ENCODE peak calls at places on chromosome 1, in seven cellular contexts. One of them, this sample, is unnamed.
A peak's percentile ranks its signal among the peaks of the same experiment; 100 is the strongest.

GRCh38 chr1:147545133-147545532 is 3.8 kb downstream of the BCL9 start:
- DNase-seq in OCI-LY7: peak; percentile 90
- DNase-seq in fibroblast of mammary gland: peak; percentile 72
- DNase-seq in RWPE2: peak; percentile 82
- DNase-seq in esophagus muscularis mucosa: no peak
- DNase-seq in fibroblast of pulmonary artery: peak; percentile 33
- DNase-seq in bronchial epithelial cell: peak; percentile 99
- DNase-seq in this sample: peak; percentile 12

GRCh38 chr1:179080866-179081695 is 789 bp upstream of the TOR3A start:
- DNase-seq in bronchial epithelial cell: no peak
- DNase-seq in esophagus muscularis mucosa: no peak
- DNase-seq in RWPE2: no peak
- DNase-seq in fibroblast of pulmonary artery: no peak
- DNase-seq in fibroblast of mammary gland: no peak
- DNase-seq in OCI-LY7: peak; percentile 38
- DNase-seq in this sample: no peak

GRCh38 chr1:202034683-202035462 is 24.5 kb downstream of the ELF3 start:
- DNase-seq in OCI-LY7: no peak
- DNase-seq in bronchial epithelial cell: peak; percentile 97
- DNase-seq in fibroblast of pulmonary artery: peak; percentile 92
- DNase-seq in RWPE2: peak; percentile 92
- DNase-seq in fibroblast of mammary gland: peak; percentile 97
- DNase-seq in esophagus muscularis mucosa: no peak
- DNase-seq in this sample: peak; percentile 92

GRCh38 chr1:35243681-35244080 is 24.8 kb upstream of the ZMYM4 start:
- DNase-seq in esophagus muscularis mucosa: no peak
- DNase-seq in fibroblast of mammary gland: no peak
- DNase-seq in OCI-LY7: no peak
- DNase-seq in RWPE2: no peak
- DNase-seq in bronchial epithelial cell: peak; percentile 25
- DNase-seq in fibroblast of pulmonary artery: no peak
- DNase-seq in this sample: no peak

GRCh38 chr1:40133839-40134238 is 27.3 kb upstream of the RLF start:
- DNase-seq in bronchial epithelial cell: no peak
- DNase-seq in OCI-LY7: no peak
- DNase-seq in esophagus muscularis mucosa: no peak
- DNase-seq in RWPE2: no peak
- DNase-seq in fibroblast of mammary gland: no peak
- DNase-seq in fibroblast of pulmonary artery: no peak
- DNase-seq in this sample: no peak

GRCh38 chr1:109906160-109906838 is 4.3 kb upstream of the CSF1 start:
- DNase-seq in esophagus muscularis mucosa: no peak
- DNase-seq in RWPE2: no peak
- DNase-seq in OCI-LY7: peak; percentile 80
- DNase-seq in bronchial epithelial cell: no peak
- DNase-seq in fibroblast of mammary gland: no peak
- DNase-seq in fibroblast of pulmonary artery: no peak
- DNase-seq in this sample: no peak

GRCh38 chr1:212238552-212238951 is 46.7 kb upstream of the PPP2R5A start:
- DNase-seq in bronchial epithelial cell: no peak
- DNase-seq in OCI-LY7: no peak
- DNase-seq in RWPE2: no peak
- DNase-seq in esophagus muscularis mucosa: no peak
- DNase-seq in fibroblast of mammary gland: no peak
- DNase-seq in fibroblast of pulmonary artery: no peak
- DNase-seq in this sample: no peak

GRCh38 chr1:91383461-91383860 is 21.2 kb downstream of the HFM1 start:
- DNase-seq in RWPE2: no peak
- DNase-seq in OCI-LY7: no peak
- DNase-seq in fibroblast of pulmonary artery: peak; percentile 5
- DNase-seq in esophagus muscularis mucosa: no peak
- DNase-seq in fibroblast of mammary gland: no peak
- DNase-seq in bronchial epithelial cell: no peak
- DNase-seq in this sample: no peak

GRCh38 chr1:58460469-58460868 is 86.1 kb downstream of the OMA1 start:
- DNase-seq in bronchial epithelial cell: peak; percentile 28
- DNase-seq in fibroblast of pulmonary artery: peak; percentile 41
- DNase-seq in OCI-LY7: no peak
- DNase-seq in RWPE2: no peak
- DNase-seq in esophagus muscularis mucosa: no peak
- DNase-seq in fibroblast of mammary gland: peak; percentile 33
- DNase-seq in this sample: no peak

GRCh38 chr1:69765941-69766340 is 198.2 kb downstream of the LRRC7 start:
- DNase-seq in RWPE2: no peak
- DNase-seq in OCI-LY7: no peak
- DNase-seq in fibroblast of mammary gland: peak; percentile 8
- DNase-seq in esophagus muscularis mucosa: no peak
- DNase-seq in fibroblast of pulmonary artery: peak; percentile 6
- DNase-seq in bronchial epithelial cell: no peak
- DNase-seq in this sample: no peak

GRCh38 chr1:230849451-230850194 is 18.7 kb downstream of the C1orf198 start:
- DNase-seq in fibroblast of mammary gland: peak; percentile 95
- DNase-seq in fibroblast of pulmonary artery: peak; percentile 94
- DNase-seq in esophagus muscularis mucosa: no peak
- DNase-seq in bronchial epithelial cell: peak; percentile 21
- DNase-seq in RWPE2: no peak
- DNase-seq in OCI-LY7: no peak
- DNase-seq in this sample: peak; percentile 80

GRCh38 chr1:181033799-181034391 is at the start of gene MR1:
- DNase-seq in fibroblast of pulmonary artery: peak; percentile 87
- DNase-seq in OCI-LY7: peak; percentile 93
- DNase-seq in bronchial epithelial cell: peak; percentile 89
- DNase-seq in esophagus muscularis mucosa: peak; percentile 92
- DNase-seq in RWPE2: no peak
- DNase-seq in fibroblast of mammary gland: peak; percentile 90
- DNase-seq in this sample: no peak

GRCh38 chr1:181038399-181038873 is 4.7 kb downstream of the MR1 start:
- DNase-seq in fibroblast of pulmonary artery: peak; percentile 72
- DNase-seq in OCI-LY7: peak; percentile 68
- DNase-seq in fibroblast of mammary gland: peak; percentile 71
- DNase-seq in bronchial epithelial cell: peak; percentile 79
- DNase-seq in esophagus muscularis mucosa: no peak
- DNase-seq in RWPE2: no peak
- DNase-seq in this sample: no peak

GRCh38 chr1:181036107-181036843 is 2.5 kb downstream of the MR1 start:
- DNase-seq in OCI-LY7: no peak
- DNase-seq in esophagus muscularis mucosa: no peak
- DNase-seq in fibroblast of pulmonary artery: no peak
- DNase-seq in bronchial epithelial cell: no peak
- DNase-seq in RWPE2: no peak
- DNase-seq in fibroblast of mammary gland: no peak
- DNase-seq in this sample: no peak

GRCh38 chr1:181028241-181029014 is 5.4 kb upstream of the MR1 start:
- DNase-seq in fibroblast of mammary gland: peak; percentile 46
- DNase-seq in esophagus muscularis mucosa: no peak
- DNase-seq in bronchial epithelial cell: no peak
- DNase-seq in OCI-LY7: no peak
- DNase-seq in fibroblast of pulmonary artery: no peak
- DNase-seq in RWPE2: no peak
- DNase-seq in this sample: peak; percentile 71

DNA sequence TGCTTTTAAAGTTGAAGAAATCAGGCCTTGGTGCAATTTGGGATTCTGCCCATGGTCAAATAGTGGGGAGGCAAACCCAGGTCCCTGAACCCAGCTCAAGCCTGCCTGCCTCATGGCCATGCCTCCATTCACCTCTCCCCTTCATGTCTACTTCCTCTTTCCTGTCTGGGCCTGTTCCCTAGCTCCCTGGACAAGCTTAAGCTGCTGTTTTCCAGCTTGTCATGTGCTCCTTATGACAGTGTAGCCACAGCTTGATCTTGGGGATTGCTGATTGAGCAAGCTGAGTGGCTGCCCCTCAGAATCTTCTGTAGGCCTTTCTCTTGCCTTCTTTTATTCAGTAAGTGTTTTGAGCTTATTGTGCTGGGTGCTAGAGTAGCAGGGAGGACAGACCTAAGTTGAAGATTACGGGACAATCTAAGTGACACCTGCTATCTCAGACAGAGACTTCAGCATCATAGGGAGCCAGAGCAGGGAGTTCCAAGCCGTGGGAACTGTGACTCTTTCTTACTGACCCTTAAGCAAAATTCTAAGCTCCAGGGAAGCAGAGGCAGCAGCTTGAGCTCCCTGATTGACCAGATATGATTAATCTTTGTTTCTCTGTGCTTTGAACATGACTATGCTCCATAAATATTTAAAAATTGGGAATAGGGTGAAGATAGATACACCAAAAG is 520 bp upstream of the MR1 start:
- DNase-seq in OCI-LY7: peak; percentile 63
- DNase-seq in esophagus muscularis mucosa: no peak
- DNase-seq in RWPE2: no peak
- DNase-seq in fibroblast of pulmonary artery: peak; percentile 50
- DNase-seq in fibroblast of mammary gland: peak; percentile 53
- DNase-seq in bronchial epithelial cell: peak; percentile 96
- DNase-seq in this sample: no peak
- H3K4me3 ChIP-seq in OCI-LY7: peak overlapping the region; percentile 81
- H3K4me3 ChIP-seq in esophagus muscularis mucosa: peak overlapping the region; percentile 63
- H3K4me3 ChIP-seq in RWPE2: peak overlapping the region; percentile 28
- H3K4me3 ChIP-seq in fibroblast of pulmonary artery: peak overlapping the region; percentile 46
- H3K4me3 ChIP-seq in fibroblast of mammary gland: peak overlapping the region; percentile 41
- H3K4me3 ChIP-seq in bronchial epithelial cell: peak overlapping the region; percentile 44
- H3K4me3 ChIP-seq in this sample: peak overlapping the region; percentile 26

DNA sequence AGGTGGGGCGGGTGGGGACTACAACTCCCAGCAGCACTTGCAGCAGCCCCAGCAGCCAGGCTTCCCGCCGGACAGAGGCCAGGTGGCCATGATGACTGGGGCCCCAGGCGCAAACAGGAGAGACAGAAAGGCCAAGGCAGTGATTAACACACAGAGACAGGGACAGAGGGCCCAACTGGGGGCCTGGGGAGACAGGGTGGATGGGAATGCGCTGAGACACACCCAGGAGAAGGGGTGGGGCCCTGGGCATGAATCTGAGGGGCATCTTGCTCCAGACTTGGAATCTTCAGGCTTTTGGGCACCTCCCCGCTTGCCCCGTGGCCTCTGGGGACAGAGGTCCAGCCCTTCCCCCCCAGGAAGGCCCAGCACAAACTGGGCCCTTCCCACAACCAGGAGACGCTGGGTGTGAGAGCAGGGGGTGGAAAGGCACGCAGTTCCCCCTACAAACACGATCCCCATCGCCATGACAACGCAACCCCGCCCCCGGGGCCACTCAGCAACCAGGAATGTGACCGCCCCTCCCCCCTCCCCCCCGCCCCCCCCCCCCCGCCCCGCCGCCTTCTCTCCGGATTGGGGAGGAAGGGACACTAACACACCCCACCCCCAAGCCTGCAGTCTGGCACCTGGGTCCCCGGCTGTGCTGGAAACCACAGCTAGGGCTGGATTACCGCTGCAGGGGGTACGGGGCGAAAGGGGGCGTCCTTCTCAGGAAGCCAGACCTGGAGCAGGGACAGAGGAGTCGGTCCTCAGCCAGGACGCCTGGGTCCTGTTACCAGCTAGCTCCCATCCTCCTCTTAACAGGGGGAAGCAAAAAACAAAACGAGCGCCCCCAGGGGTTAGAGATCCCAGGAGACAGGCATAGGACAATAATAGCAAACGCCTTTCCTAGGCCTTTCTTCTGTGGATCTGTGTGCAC is 4.5 kb downstream of the HDGF start:
- DNase-seq in OCI-LY7: peak; percentile 74
- DNase-seq in fibroblast of mammary gland: peak; percentile 92
- DNase-seq in fibroblast of pulmonary artery: peak; percentile 95
- DNase-seq in esophagus muscularis mucosa: peak; percentile 99
- DNase-seq in bronchial epithelial cell: peak; percentile 76
- DNase-seq in RWPE2: peak; percentile 95
- DNase-seq in this sample: no peak
- TF ChIP-seq CTCF in OCI-LY7: peak; percentile 71
- TF ChIP-seq CTCF in fibroblast of mammary gland: no peak
- TF ChIP-seq CTCF in fibroblast of pulmonary artery: peak; percentile 10
- TF ChIP-seq CTCF in esophagus muscularis mucosa: peak; percentile 9
- TF ChIP-seq CTCF in bronchial epithelial cell: peak; percentile 20
- TF ChIP-seq CTCF in RWPE2: peak; percentile 30
- TF ChIP-seq CTCF in this sample: peak; percentile 5

DNA sequence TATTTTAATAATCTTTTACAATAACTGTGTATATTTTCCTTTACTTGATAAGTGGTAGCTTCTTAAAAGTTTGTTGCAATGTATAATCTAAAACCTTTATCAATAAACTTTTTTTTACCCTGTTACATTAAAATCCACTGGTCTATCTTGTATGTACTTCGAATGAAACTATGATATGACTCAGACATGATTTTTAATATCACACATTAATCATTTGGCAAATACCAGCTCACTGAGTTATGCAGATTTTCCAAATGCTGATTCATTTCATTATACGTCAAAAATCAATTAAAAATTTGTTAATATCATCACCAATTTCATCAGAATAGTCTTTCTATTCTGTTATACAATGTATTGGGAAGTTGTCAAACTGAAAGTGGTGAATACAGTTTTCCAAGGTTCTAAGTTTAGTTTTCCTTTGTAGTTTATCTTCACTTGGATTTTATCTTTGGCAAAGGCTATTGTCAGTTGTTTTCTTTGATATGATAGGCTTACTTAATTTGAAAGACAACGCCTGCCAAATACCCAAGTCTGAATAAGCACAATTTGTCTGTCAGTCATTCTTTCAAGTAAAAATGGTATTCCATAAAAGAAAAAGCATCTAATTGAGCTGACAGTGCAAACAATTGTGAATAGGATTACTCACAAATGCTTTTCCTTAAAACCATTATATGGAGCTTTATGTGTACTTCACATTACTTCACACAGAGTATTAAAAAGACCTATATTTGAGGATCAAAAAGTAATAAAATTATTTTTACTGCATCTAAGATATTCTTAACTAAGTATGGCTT is 127.0 kb downstream of the NME7 start:
- DNase-seq in fibroblast of pulmonary artery: peak; percentile 11
- DNase-seq in RWPE2: no peak
- DNase-seq in fibroblast of mammary gland: peak; percentile 51
- DNase-seq in bronchial epithelial cell: peak; percentile 93
- DNase-seq in esophagus muscularis mucosa: no peak
- DNase-seq in OCI-LY7: no peak
- DNase-seq in this sample: no peak
- H3K4me3 ChIP-seq in fibroblast of pulmonary artery: no peak overlapping the region
- H3K4me3 ChIP-seq in RWPE2: no peak overlapping the region
- H3K4me3 ChIP-seq in fibroblast of mammary gland: no peak overlapping the region
- H3K4me3 ChIP-seq in bronchial epithelial cell: no peak overlapping the region
- H3K4me3 ChIP-seq in esophagus muscularis mucosa: no peak overlapping the region
- H3K4me3 ChIP-seq in OCI-LY7: no peak overlapping the region
- H3K4me3 ChIP-seq in this sample: no peak overlapping the region

GRCh38 chr1:163822933-163823511 is 501.3 kb downstream of the NUF2 start:
- DNase-seq in bronchial epithelial cell: no peak
- DNase-seq in OCI-LY7: no peak
- DNase-seq in esophagus muscularis mucosa: no peak
- DNase-seq in RWPE2: no peak
- DNase-seq in fibroblast of mammary gland: no peak
- DNase-seq in fibroblast of pulmonary artery: no peak
- DNase-seq in this sample: no peak

GRCh38 chr1:163824006-163824405 is 502.3 kb downstream of the NUF2 start:
- DNase-seq in bronchial epithelial cell: peak; percentile 90
- DNase-seq in RWPE2: peak; percentile 59
- DNase-seq in esophagus muscularis mucosa: no peak
- DNase-seq in fibroblast of pulmonary artery: peak; percentile 78
- DNase-seq in fibroblast of mammary gland: peak; percentile 98
- DNase-seq in OCI-LY7: no peak
- DNase-seq in this sample: peak; percentile 71

GRCh38 chr1:163820190-163820589 is 498.4 kb downstream of the NUF2 start:
- DNase-seq in esophagus muscularis mucosa: no peak
- DNase-seq in fibroblast of mammary gland: no peak
- DNase-seq in bronchial epithelial cell: no peak
- DNase-seq in RWPE2: no peak
- DNase-seq in OCI-LY7: no peak
- DNase-seq in fibroblast of pulmonary artery: no peak
- DNase-seq in this sample: no peak

GRCh38 chr1:163821679-163822078 is 499.9 kb downstream of the NUF2 start:
- DNase-seq in bronchial epithelial cell: peak; percentile 44
- DNase-seq in RWPE2: no peak
- DNase-seq in fibroblast of pulmonary artery: no peak
- DNase-seq in esophagus muscularis mucosa: no peak
- DNase-seq in OCI-LY7: no peak
- DNase-seq in fibroblast of mammary gland: no peak
- DNase-seq in this sample: no peak

GRCh38 chr1:163820748-163821147 is 499.0 kb downstream of the NUF2 start:
- DNase-seq in OCI-LY7: no peak
- DNase-seq in RWPE2: no peak
- DNase-seq in fibroblast of mammary gland: peak; percentile 42
- DNase-seq in fibroblast of pulmonary artery: peak; percentile 24
- DNase-seq in bronchial epithelial cell: peak; percentile 14
- DNase-seq in esophagus muscularis mucosa: no peak
- DNase-seq in this sample: no peak
- TF ChIP-seq CTCF in OCI-LY7: peak; percentile 58
- TF ChIP-seq CTCF in RWPE2: peak; percentile 50
- TF ChIP-seq CTCF in fibroblast of mammary gland: peak; percentile 30
- TF ChIP-seq CTCF in fibroblast of pulmonary artery: peak; percentile 24
- TF ChIP-seq CTCF in bronchial epithelial cell: no peak
- TF ChIP-seq CTCF in esophagus muscularis mucosa: peak; percentile 22
- TF ChIP-seq CTCF in this sample: no peak

This sample was measured in AG04449.